ENCODE peak calls at places on chromosomes 11 and 22, in six cellular contexts. V, L, I, Q, U and O are unnamed samples.

GRCh38 chr22:42279425-42280020 is 9.1 kb upstream of the TCF20 start:
- ATAC-seq in V (no peak), L (no peak), I (no peak), Q (no peak), U (no peak), O (no peak)

GRCh38 chr11:95429376-95429907 is 198.4 kb upstream of the SESN3 start:
- ATAC-seq in V (no peak), L (no peak), I (no peak), Q (no peak), U (no peak), O (no peak)

GRCh38 chr22:46078241-46079092 is 71.9 kb upstream of the PPARA start:
- ATAC-seq in V (peak; percentile 44), L (no peak), I (no peak), Q (peak; percentile 35), U (no peak), O (peak; percentile 46)

GRCh38 chr11:58639103-58639502 is 16.6 kb downstream of the CNTF start:
- ATAC-seq in V (peak; percentile 21), L (no peak), I (peak; percentile 38), Q (no peak), U (peak; percentile 25), O (no peak)

GRCh38 chr11:27453701-27454100 is 18.9 kb downstream of the LGR4 start:
- ATAC-seq in V (no peak), L (no peak), I (no peak), Q (no peak), U (no peak), O (no peak)

GRCh38 chr22:42154731-42155543 is 24.3 kb upstream of the CYP2D6 start:
- ATAC-seq in V (no peak), L (no peak), I (no peak), Q (no peak), U (no peak), O (no peak)

GRCh38 chr11:30342736-30343166 is 19.8 kb downstream of the ARL14EP start:
- ATAC-seq in V (no peak), L (peak; percentile 96), I (no peak), Q (no peak), U (no peak), O (no peak)

GRCh38 chr11:111976614-111977140 is 39.5 kb downstream of the DIXDC1 start:
- ATAC-seq in V (peak; percentile 38), L (no peak), I (no peak), Q (no peak), U (no peak), O (peak; percentile 80)

GRCh38 chr11:71963468-71963867 is 34.6 kb downstream of the RNF121 start:
- ATAC-seq in V (no peak), L (no peak), I (no peak), Q (no peak), U (no peak), O (no peak)

GRCh38 chr11:111730031-111730430 is 36.2 kb downstream of the PPP2R1B start:
- ATAC-seq in V (no peak), L (no peak), I (no peak), Q (no peak), U (no peak), O (no peak)

GRCh38 chr22:22936190-22936914 is 48.7 kb downstream of the IGLL5 start:
- ATAC-seq in V (no peak), L (no peak), I (no peak), Q (no peak), U (no peak), O (no peak)

GRCh38 chr11:9874466-9874865 is 210.6 kb downstream of the SWAP70 start:
- ATAC-seq in V (no peak), L (no peak), I (no peak), Q (no peak), U (no peak), O (no peak)

GRCh38 chr11:59807047-59807446 is 3.5 kb downstream of the MRPL16 start:
- ATAC-seq in V (no peak), L (no peak), I (no peak), Q (no peak), U (no peak), O (no peak)

GRCh38 chr11:5690736-5691135 is 1.1 kb downstream of the TRIM22 start:
- ATAC-seq in V (no peak), L (peak; percentile 28), I (peak; percentile 68), Q (no peak), U (no peak), O (peak; percentile 22)

GRCh38 chr11:65786786-65787636 is at the start of gene OVOL1:
- ATAC-seq in V (no peak), L (no peak), I (no peak), Q (no peak), U (no peak), O (no peak)

GRCh38 chr11:73404048-73404447 is 27.8 kb downstream of the RELT start:
- ATAC-seq in V (peak; percentile 82), L (no peak), I (peak; percentile 94), Q (peak; percentile 74), U (peak; percentile 97), O (peak; percentile 85)

GRCh38 chr11:121321614-121322243 is 29.2 kb downstream of the SC5D start:
- ATAC-seq in V (peak; percentile 64), L (peak; percentile 96), I (peak; percentile 56), Q (peak; percentile 50), U (peak; percentile 80), O (no peak)

GRCh38 chr11:60950933-60951610 is 904 bp downstream of the SLC15A3 start:
- ATAC-seq in V (no peak), L (peak; percentile 22), I (no peak), Q (no peak), U (no peak), O (peak; percentile 23)

GRCh38 chr11:62128835-62129234 is 5.0 kb downstream of the INCENP start:
- ATAC-seq in V (no peak), L (no peak), I (no peak), Q (no peak), U (no peak), O (no peak)

GRCh38 chr11:70628881-70629844 is 230.8 kb downstream of the CTTN start:
- ATAC-seq in V (peak; percentile 77), L (no peak), I (peak; percentile 83), Q (no peak), U (no peak), O (peak; percentile 70)
- H3K9me3 ChIP-seq in V (no peaks in the 10 kb centered on the region), L (no peaks in the 10 kb centered on the region), I (no peaks in the 10 kb centered on the region), Q (no peaks in the 10 kb centered on the region), U (no peaks in the 10 kb centered on the region), O (no peaks in the 10 kb centered on the region)

DNA sequence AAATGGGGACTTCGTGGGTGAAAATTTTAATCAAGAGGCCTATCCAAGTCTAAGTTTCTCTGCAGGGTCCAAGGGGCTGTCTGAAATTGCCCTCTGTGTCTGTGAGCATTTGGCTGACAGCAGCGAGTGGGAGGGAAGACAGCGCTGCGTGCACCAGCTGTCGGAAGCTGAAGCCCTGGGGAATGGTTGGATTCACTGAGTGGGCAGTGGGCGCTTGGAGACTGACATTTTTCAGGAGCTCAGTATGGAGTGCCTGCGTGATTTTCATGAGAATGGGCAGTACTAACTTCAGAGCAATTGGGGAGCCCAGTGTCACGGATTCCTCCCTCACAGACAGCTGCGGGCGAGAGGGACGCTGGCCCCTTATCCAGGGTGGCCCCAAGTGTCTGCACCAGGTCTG is 388.8 kb upstream of the B3GAT1 start:
- ATAC-seq in V (no peak), L (no peak), I (no peak), Q (no peak), U (no peak), O (no peak)
- TF ChIP-seq EP300 in V (no peak), L (no peak), I (no peak), Q (no peak), U (no peak), O (no peak)

GRCh38 chr11:134893810-134894685 is 482.0 kb upstream of the B3GAT1 start:
- ATAC-seq in V (no peak), L (no peak), I (no peak), Q (no peak), U (no peak), O (no peak)

GRCh38 chr11:134888821-134889220 is 476.8 kb upstream of the B3GAT1 start:
- ATAC-seq in V (no peak), L (no peak), I (no peak), Q (no peak), U (no peak), O (no peak)

GRCh38 chr11:134890446-134890845 is 478.4 kb upstream of the B3GAT1 start:
- ATAC-seq in V (no peak), L (no peak), I (no peak), Q (no peak), U (no peak), O (no peak)

GRCh38 chr11:134889832-134890231 is 477.8 kb upstream of the B3GAT1 start:
- ATAC-seq in V (no peak), L (no peak), I (no peak), Q (no peak), U (no peak), O (no peak)
- H3K9me3 ChIP-seq in V (no peaks in the 10 kb centered on the region), L (no peaks in the 10 kb centered on the region), I (no peaks in the 10 kb centered on the region), Q (no peaks in the 10 kb centered on the region), U (no peaks in the 10 kb centered on the region), O (peaks cover 6% of the 10 kb centered on the region)

GRCh38 chr11:128891912-128892398 is 799 bp downstream of the KCNJ5 start:
- ATAC-seq in V (no peak), L (peak; percentile 66), I (no peak), Q (no peak), U (no peak), O (no peak)
- TF ChIP-seq EP300 in V (no peak), L (no peak), I (no peak), Q (no peak), U (no peak), O (no peak)